ENCODE peak calls at places on chromosomes 1 and 21, in four cellular contexts. F is esophagus muscularis mucosa, D is PC-9, W is MM.1S. J is an unnamed sample.

GRCh38 chr1:108590436-108590835 is 30.5 kb downstream of the EEIG2 start:
- DNase-seq in F (no peak), D (no peak), W (no peak), J (peak)

GRCh38 chr1:119739150-119739549 is 27.4 kb downstream of the PHGDH start:
- DNase-seq in F (no peak), D (no peak), W (no peak), J (no peak)

GRCh38 chr1:30745834-30746208 is 11.8 kb downstream of the LAPTM5 start:
- DNase-seq in F (no peak), D (no peak), W (no peak), J (no peak)

GRCh38 chr1:67733741-67734690 is 49.0 kb downstream of the GADD45A start:
- DNase-seq in F (no peak), D (peak), W (no peak), J (peak)

GRCh38 chr1:24308365-24309015 is 10.7 kb upstream of the GRHL3 start:
- DNase-seq in F (no peak), D (no peak), W (peak), J (peak)

GRCh38 chr1:109891930-109892329 is 18.7 kb upstream of the CSF1 start:
- DNase-seq in F (no peak), D (no peak), W (no peak), J (no peak)

GRCh38 chr1:162019006-162019405 is 4.7 kb downstream of the OLFML2B start:
- DNase-seq in F (no peak), D (no peak), W (no peak), J (peak)

GRCh38 chr1:110235839-110236682 is 25.9 kb downstream of the KCNC4 start:
- DNase-seq in F (no peak), D (peak), W (no peak), J (peak)

GRCh38 chr1:37851782-37852210 is 7.6 kb downstream of the MTF1 start:
- DNase-seq in F (no peak), D (no peak), W (no peak), J (peak)

GRCh38 chr1:221292652-221293051 is 413.4 kb downstream of the HLX start:
- DNase-seq in F (no peak), D (no peak), W (no peak), J (no peak)

GRCh38 chr1:227764019-227764391 is 28.8 kb downstream of the SNAP47 start:
- DNase-seq in F (no peak), D (peak), W (no peak), J (no peak)

GRCh38 chr1:24374891-24375786 is 38.4 kb downstream of the STPG1 start:
- DNase-seq in F (no peak), D (peak), W (no peak), J (no peak)

GRCh38 chr21:29299046-29299905 is 554 bp downstream of the BACH1 start:
- DNase-seq in F (peak), D (no peak), W (peak), J (peak)

GRCh38 chr1:46211051-46211450 is 7.9 kb downstream of the LURAP1 start:
- DNase-seq in F (no peak), D (no peak), W (no peak), J (no peak)

GRCh38 chr21:41425954-41426655 is at the start of gene MX1:
- DNase-seq in F (peak), D (no peak), W (peak), J (peak)

GRCh38 chr21:46229133-46229922 is 754 bp upstream of the LSS start:
- DNase-seq in F (no peak), D (no peak), W (no peak), J (no peak)

GRCh38 chr1:47664356-47664755 is 226.5 kb downstream of the FOXD2 start:
- DNase-seq in F (no peak), D (no peak), W (no peak), J (no peak)

GRCh38 chr1:21293537-21294265 is 3.4 kb upstream of the ECE1 start:
- DNase-seq in F (no peak), D (no peak), W (peak), J (no peak)

GRCh38 chr1:241998950-241999495 is at the start of gene MAP1LC3C:
- DNase-seq in F (no peak), D (no peak), W (no peak), J (no peak)

GRCh38 chr1:228023294-228023639 is 16.5 kb downstream of the WNT3A start:
- DNase-seq in F (no peak), D (no peak), W (no peak), J (no peak)

GRCh38 chr1:145826030-145826429 is 2.0 kb downstream of the POLR3C start:
- DNase-seq in F (no peak), D (no peak), W (no peak), J (no peak)
- TF ChIP-seq CTCF in F (no peak), D (no peak), W (peak), J (no peak)

GRCh38 chr21:33894736-33895288 is 20.8 kb downstream of the ATP5PO start:
- DNase-seq in F (peak), D (no peak), W (peak), J (peak)
- H3K4me3 ChIP-seq in F (peak), D (no peak), W (no peak), J (peak)

GRCh38 chr1:59568158-59568935 is 246.4 kb upstream of the HOOK1 start:
- DNase-seq in F (no peak), D (no peak), W (no peak), J (peak)
- TF ChIP-seq CTCF in F (no peak), D (no peak), W (no peak), J (peak)

DNA sequence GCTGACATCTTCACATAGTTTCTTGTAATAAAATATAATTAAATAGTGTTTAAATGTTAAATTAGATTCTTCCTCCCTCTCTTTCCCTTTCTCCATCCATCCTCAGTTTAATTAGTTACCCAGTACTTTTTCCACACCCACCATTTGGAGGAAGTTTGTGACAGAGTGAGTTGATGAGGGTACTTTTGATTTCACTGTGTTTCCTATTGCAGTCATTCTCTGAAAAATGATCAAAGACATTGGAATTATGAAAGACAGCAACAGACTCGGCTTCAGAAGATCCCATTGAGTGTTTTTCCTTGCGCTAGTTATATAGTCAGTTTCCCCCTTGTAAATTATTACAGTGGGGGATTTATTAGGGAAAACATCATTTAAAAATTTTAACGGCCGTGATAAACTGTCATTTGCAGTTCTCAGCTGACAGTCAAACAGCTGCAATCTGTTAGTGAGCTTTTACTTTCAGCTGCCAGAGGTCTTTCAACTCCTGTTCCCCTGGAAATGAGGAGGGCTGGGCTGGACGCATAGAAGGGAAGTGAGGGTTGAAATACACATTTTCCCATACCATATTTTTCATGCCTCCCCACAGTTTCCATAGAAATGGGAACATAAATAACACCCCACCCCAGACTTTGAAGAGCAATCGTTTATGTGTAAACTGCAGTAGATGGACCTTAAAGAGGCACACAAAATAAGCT is 61.3 kb upstream of the CACYBP start:
- DNase-seq in F (no peak), D (no peak), W (no peak), J (no peak)
- H3K4me3 ChIP-seq in F (peak), D (no peak), W (no peak), J (no peak)

GRCh38 chr1:6329851-6330250 is 63.7 kb downstream of the ACOT7 start:
- DNase-seq in F (no peak), D (no peak), W (no peak), J (no peak)

GRCh38 chr1:6329392-6329791 is 64.2 kb downstream of the ACOT7 start:
- DNase-seq in F (no peak), D (no peak), W (no peak), J (no peak)

GRCh38 chr1:6334261-6334993 is 59.1 kb downstream of the ACOT7 start:
- DNase-seq in F (no peak), D (no peak), W (no peak), J (no peak)

GRCh38 chr1:6330410-6330827 is 63.1 kb downstream of the ACOT7 start:
- DNase-seq in F (no peak), D (no peak), W (no peak), J (no peak)

GRCh38 chr1:6331543-6332246 is 61.9 kb downstream of the ACOT7 start:
- DNase-seq in F (no peak), D (no peak), W (no peak), J (no peak)
- TF ChIP-seq CTCF in F (no peak), D (no peak), W (no peak), J (no peak)

GRCh38 chr1:151909167-151910149 is at the start of gene THEM4:
- DNase-seq in F (peak), D (peak), W (peak), J (peak)
- H3K4me3 ChIP-seq in F (peak), D (peak), W (peak), J (peak)

GRCh38 chr1:214952648-214953047 is 129.9 kb upstream of the KCNK2 start:
- DNase-seq in F (no peak), D (no peak), W (no peak), J (no peak)
- TF ChIP-seq CTCF in F (no peak), D (no peak), W (no peak), J (no peak)

GRCh38 chr1:95916616-95917015 is 682.6 kb downstream of the RWDD3 start:
- DNase-seq in F (no peak), D (peak), W (no peak), J (peak)
- H3K4me3 ChIP-seq in F (no peak), D (no peak), W (no peak), J (no peak)

GRCh38 chr1:192573499-192573898 is 2.1 kb upstream of the RGS1 start:
- DNase-seq in F (no peak), D (no peak), W (no peak), J (peak)
- TF ChIP-seq CTCF in F (no peak), D (no peak), W (no peak), J (no peak)

J was measured in choroid plexus epithelial cell.